ENCODE peak calls at places on chromosome 21, in eight cellular contexts. One of them, this sample, is unnamed.

GRCh38 chr21:29721242-29721641 is 218.6 kb downstream of the GRIK1 start:
- DNase-seq in omental fat pad: no peak
- DNase-seq in Caco-2: no peak
- DNase-seq in GM10248: no peak
- DNase-seq in cardiac muscle cell: no peak
- DNase-seq in left ventricle myocardium inferior: no peak
- DNase-seq in kidney epithelial cell: no peak
- DNase-seq in fibroblast of the aortic adventitia: no peak
- DNase-seq in this sample: no peak

GRCh38 chr21:15363921-15364320 is 299.1 kb upstream of the NRIP1 start:
- DNase-seq in Caco-2: no peak
- DNase-seq in omental fat pad: no peak
- DNase-seq in cardiac muscle cell: no peak
- DNase-seq in kidney epithelial cell: no peak
- DNase-seq in fibroblast of the aortic adventitia: peak; percentile 35
- DNase-seq in GM10248: no peak
- DNase-seq in left ventricle myocardium inferior: no peak
- DNase-seq in this sample: no peak

GRCh38 chr21:46439906-46440305 is 18.8 kb upstream of the DIP2A start:
- DNase-seq in left ventricle myocardium inferior: no peak
- DNase-seq in fibroblast of the aortic adventitia: no peak
- DNase-seq in GM10248: no peak
- DNase-seq in omental fat pad: no peak
- DNase-seq in Caco-2: no peak
- DNase-seq in kidney epithelial cell: no peak
- DNase-seq in cardiac muscle cell: no peak
- DNase-seq in this sample: no peak

GRCh38 chr21:17780539-17780938 is 38.6 kb downstream of the C21orf91 start:
- DNase-seq in Caco-2: no peak
- DNase-seq in kidney epithelial cell: no peak
- DNase-seq in left ventricle myocardium inferior: no peak
- DNase-seq in fibroblast of the aortic adventitia: no peak
- DNase-seq in GM10248: peak; percentile 26
- DNase-seq in omental fat pad: no peak
- DNase-seq in cardiac muscle cell: no peak
- DNase-seq in this sample: no peak

GRCh38 chr21:46189213-46189958 is 5.1 kb upstream of the SPATC1L start:
- DNase-seq in Caco-2: no peak
- DNase-seq in omental fat pad: peak; percentile 5
- DNase-seq in cardiac muscle cell: no peak
- DNase-seq in kidney epithelial cell: peak; percentile 23
- DNase-seq in left ventricle myocardium inferior: no peak
- DNase-seq in GM10248: no peak
- DNase-seq in fibroblast of the aortic adventitia: peak; percentile 13
- DNase-seq in this sample: no peak

GRCh38 chr21:45469273-45470086 is 64.5 kb downstream of the COL18A1 start:
- DNase-seq in GM10248: no peak
- DNase-seq in kidney epithelial cell: no peak
- DNase-seq in Caco-2: peak; percentile 76
- DNase-seq in fibroblast of the aortic adventitia: no peak
- DNase-seq in omental fat pad: no peak
- DNase-seq in left ventricle myocardium inferior: peak; percentile 18
- DNase-seq in cardiac muscle cell: no peak
- DNase-seq in this sample: no peak

GRCh38 chr21:43190544-43191340 is 21.9 kb downstream of the CRYAA start:
- DNase-seq in fibroblast of the aortic adventitia: no peak
- DNase-seq in omental fat pad: no peak
- DNase-seq in cardiac muscle cell: no peak
- DNase-seq in kidney epithelial cell: no peak
- DNase-seq in left ventricle myocardium inferior: no peak
- DNase-seq in GM10248: no peak
- DNase-seq in Caco-2: no peak
- DNase-seq in this sample: no peak

GRCh38 chr21:45536301-45537081 is 5.7 kb downstream of the SLC19A1 start:
- DNase-seq in kidney epithelial cell: no peak
- DNase-seq in cardiac muscle cell: no peak
- DNase-seq in fibroblast of the aortic adventitia: no peak
- DNase-seq in Caco-2: no peak
- DNase-seq in left ventricle myocardium inferior: peak; percentile 12
- DNase-seq in omental fat pad: no peak
- DNase-seq in GM10248: no peak
- DNase-seq in this sample: no peak

GRCh38 chr21:44708866-44709425 is 2.4 kb downstream of the TSPEAR start:
- DNase-seq in Caco-2: no peak
- DNase-seq in fibroblast of the aortic adventitia: no peak
- DNase-seq in cardiac muscle cell: no peak
- DNase-seq in kidney epithelial cell: no peak
- DNase-seq in GM10248: no peak
- DNase-seq in left ventricle myocardium inferior: no peak
- DNase-seq in omental fat pad: peak; percentile 16
- DNase-seq in this sample: no peak

GRCh38 chr21:38956791-38957571 is 151.3 kb downstream of the ETS2 start:
- DNase-seq in left ventricle myocardium inferior: no peak
- DNase-seq in cardiac muscle cell: peak; percentile 86
- DNase-seq in omental fat pad: no peak
- DNase-seq in GM10248: no peak
- DNase-seq in Caco-2: peak; percentile 44
- DNase-seq in fibroblast of the aortic adventitia: no peak
- DNase-seq in kidney epithelial cell: no peak
- DNase-seq in this sample: no peak

GRCh38 chr21:43984905-43985689 is 27.0 kb upstream of the TRAPPC10 start:
- DNase-seq in left ventricle myocardium inferior: no peak
- DNase-seq in GM10248: no peak
- DNase-seq in fibroblast of the aortic adventitia: no peak
- DNase-seq in kidney epithelial cell: no peak
- DNase-seq in omental fat pad: no peak
- DNase-seq in Caco-2: no peak
- DNase-seq in cardiac muscle cell: no peak
- DNase-seq in this sample: no peak

GRCh38 chr21:39127506-39127905 is 55.7 kb downstream of the PSMG1 start:
- DNase-seq in fibroblast of the aortic adventitia: no peak
- DNase-seq in left ventricle myocardium inferior: no peak
- DNase-seq in kidney epithelial cell: no peak
- DNase-seq in cardiac muscle cell: no peak
- DNase-seq in omental fat pad: no peak
- DNase-seq in Caco-2: peak; percentile 43
- DNase-seq in GM10248: no peak
- DNase-seq in this sample: no peak

GRCh38 chr21:43810505-43811261 is 21.3 kb downstream of the RRP1 start:
- DNase-seq in omental fat pad: peak; percentile 92
- DNase-seq in fibroblast of the aortic adventitia: peak; percentile 62
- DNase-seq in Caco-2: peak; percentile 96
- DNase-seq in cardiac muscle cell: peak; percentile 83
- DNase-seq in left ventricle myocardium inferior: peak; percentile 87
- DNase-seq in kidney epithelial cell: no peak
- DNase-seq in GM10248: peak; percentile 95
- DNase-seq in this sample: no peak

GRCh38 chr21:43585924-43586411 is 73.3 kb downstream of the HSF2BP start:
- DNase-seq in kidney epithelial cell: peak; percentile 100
- DNase-seq in left ventricle myocardium inferior: no peak
- DNase-seq in fibroblast of the aortic adventitia: peak; percentile 100
- DNase-seq in GM10248: no peak
- DNase-seq in cardiac muscle cell: peak; percentile 35
- DNase-seq in omental fat pad: no peak
- DNase-seq in Caco-2: peak; percentile 79
- DNase-seq in this sample: peak; percentile 95

GRCh38 chr21:26185446-26185845 is 14.9 kb upstream of the APP start:
- DNase-seq in left ventricle myocardium inferior: no peak
- DNase-seq in Caco-2: no peak
- DNase-seq in kidney epithelial cell: no peak
- DNase-seq in GM10248: no peak
- DNase-seq in omental fat pad: no peak
- DNase-seq in cardiac muscle cell: no peak
- DNase-seq in fibroblast of the aortic adventitia: no peak
- DNase-seq in this sample: no peak
- TF ChIP-seq CTCF in left ventricle myocardium inferior: no peak
- TF ChIP-seq CTCF in Caco-2: no peak
- TF ChIP-seq CTCF in kidney epithelial cell: no peak
- TF ChIP-seq CTCF in GM10248: no peak
- TF ChIP-seq CTCF in omental fat pad: no peak
- TF ChIP-seq CTCF in cardiac muscle cell: no peak
- TF ChIP-seq CTCF in fibroblast of the aortic adventitia: no peak
- TF ChIP-seq CTCF in this sample: no peak

DNA sequence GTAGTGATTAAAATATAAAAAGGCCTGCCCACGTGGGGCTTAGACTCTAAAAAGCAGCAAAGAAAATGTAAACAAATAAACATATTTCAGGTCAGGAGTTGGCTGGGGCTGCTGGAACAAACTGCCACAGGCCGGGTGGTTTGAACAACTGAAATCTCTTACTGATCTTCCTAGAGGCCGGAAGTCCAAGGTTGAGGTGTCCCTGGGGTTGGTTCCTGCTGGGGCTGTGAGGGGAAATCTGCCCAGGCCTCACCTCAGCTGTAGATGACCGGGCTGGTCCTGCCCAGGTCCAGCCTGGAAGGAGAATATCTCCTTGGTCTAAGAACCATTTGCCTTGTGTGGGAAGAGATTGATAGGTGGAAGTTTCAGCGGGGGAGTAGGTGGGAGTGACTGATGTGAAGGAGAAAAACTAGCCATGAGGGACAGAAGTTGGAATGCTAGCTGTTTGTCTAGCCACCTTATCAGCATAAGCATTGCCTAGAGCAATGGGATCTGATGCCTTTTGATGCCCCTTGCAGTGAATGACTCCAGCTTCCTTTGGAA is 221.1 kb downstream of the DYRK1A start:
- DNase-seq in left ventricle myocardium inferior: no peak
- DNase-seq in fibroblast of the aortic adventitia: no peak
- DNase-seq in cardiac muscle cell: no peak
- DNase-seq in kidney epithelial cell: no peak
- DNase-seq in Caco-2: peak; percentile 13
- DNase-seq in omental fat pad: no peak
- DNase-seq in GM10248: no peak
- DNase-seq in this sample: no peak
- TF ChIP-seq CTCF in left ventricle myocardium inferior: no peak
- TF ChIP-seq CTCF in fibroblast of the aortic adventitia: no peak
- TF ChIP-seq CTCF in cardiac muscle cell: no peak
- TF ChIP-seq CTCF in kidney epithelial cell: no peak
- TF ChIP-seq CTCF in Caco-2: no peak
- TF ChIP-seq CTCF in omental fat pad: no peak
- TF ChIP-seq CTCF in GM10248: no peak
- TF ChIP-seq CTCF in this sample: no peak

GRCh38 chr21:33572350-33572749 is 16.1 kb downstream of the DONSON start:
- DNase-seq in kidney epithelial cell: no peak
- DNase-seq in fibroblast of the aortic adventitia: no peak
- DNase-seq in left ventricle myocardium inferior: no peak
- DNase-seq in omental fat pad: no peak
- DNase-seq in cardiac muscle cell: no peak
- DNase-seq in Caco-2: no peak
- DNase-seq in GM10248: no peak
- DNase-seq in this sample: no peak

GRCh38 chr21:33566514-33566913 is 22.0 kb downstream of the DONSON start:
- DNase-seq in GM10248: no peak
- DNase-seq in cardiac muscle cell: no peak
- DNase-seq in kidney epithelial cell: no peak
- DNase-seq in fibroblast of the aortic adventitia: no peak
- DNase-seq in Caco-2: no peak
- DNase-seq in left ventricle myocardium inferior: no peak
- DNase-seq in omental fat pad: no peak
- DNase-seq in this sample: no peak

GRCh38 chr21:33567914-33568313 is 20.6 kb downstream of the DONSON start:
- DNase-seq in omental fat pad: no peak
- DNase-seq in GM10248: no peak
- DNase-seq in left ventricle myocardium inferior: no peak
- DNase-seq in cardiac muscle cell: no peak
- DNase-seq in kidney epithelial cell: no peak
- DNase-seq in Caco-2: no peak
- DNase-seq in fibroblast of the aortic adventitia: no peak
- DNase-seq in this sample: no peak

GRCh38 chr21:33569986-33570385 is 18.5 kb downstream of the DONSON start:
- DNase-seq in left ventricle myocardium inferior: no peak
- DNase-seq in Caco-2: no peak
- DNase-seq in omental fat pad: no peak
- DNase-seq in cardiac muscle cell: no peak
- DNase-seq in kidney epithelial cell: no peak
- DNase-seq in GM10248: no peak
- DNase-seq in fibroblast of the aortic adventitia: no peak
- DNase-seq in this sample: no peak
- TF ChIP-seq CTCF in left ventricle myocardium inferior: no peak
- TF ChIP-seq CTCF in Caco-2: no peak
- TF ChIP-seq CTCF in omental fat pad: no peak
- TF ChIP-seq CTCF in cardiac muscle cell: no peak
- TF ChIP-seq CTCF in kidney epithelial cell: no peak
- TF ChIP-seq CTCF in GM10248: no peak
- TF ChIP-seq CTCF in fibroblast of the aortic adventitia: no peak
- TF ChIP-seq CTCF in this sample: no peak

GRCh38 chr21:24369278-24369677 is 1238.0 kb downstream of the MRPL39 start:
- DNase-seq in cardiac muscle cell: no peak
- DNase-seq in Caco-2: no peak
- DNase-seq in left ventricle myocardium inferior: no peak
- DNase-seq in GM10248: no peak
- DNase-seq in omental fat pad: no peak
- DNase-seq in kidney epithelial cell: no peak
- DNase-seq in fibroblast of the aortic adventitia: no peak
- DNase-seq in this sample: no peak

GRCh38 chr21:24369751-24370150 is 1237.5 kb downstream of the MRPL39 start:
- DNase-seq in Caco-2: no peak
- DNase-seq in omental fat pad: no peak
- DNase-seq in cardiac muscle cell: no peak
- DNase-seq in kidney epithelial cell: no peak
- DNase-seq in left ventricle myocardium inferior: no peak
- DNase-seq in GM10248: no peak
- DNase-seq in fibroblast of the aortic adventitia: no peak
- DNase-seq in this sample: no peak

GRCh38 chr21:24375201-24375600 is 1232.1 kb downstream of the MRPL39 start:
- DNase-seq in left ventricle myocardium inferior: no peak
- DNase-seq in fibroblast of the aortic adventitia: no peak
- DNase-seq in GM10248: no peak
- DNase-seq in omental fat pad: no peak
- DNase-seq in cardiac muscle cell: no peak
- DNase-seq in kidney epithelial cell: no peak
- DNase-seq in Caco-2: no peak
- DNase-seq in this sample: no peak
- TF ChIP-seq CTCF in left ventricle myocardium inferior: no peak
- TF ChIP-seq CTCF in fibroblast of the aortic adventitia: no peak
- TF ChIP-seq CTCF in GM10248: no peak
- TF ChIP-seq CTCF in omental fat pad: no peak
- TF ChIP-seq CTCF in cardiac muscle cell: no peak
- TF ChIP-seq CTCF in kidney epithelial cell: no peak
- TF ChIP-seq CTCF in Caco-2: no peak
- TF ChIP-seq CTCF in this sample: no peak

DNA sequence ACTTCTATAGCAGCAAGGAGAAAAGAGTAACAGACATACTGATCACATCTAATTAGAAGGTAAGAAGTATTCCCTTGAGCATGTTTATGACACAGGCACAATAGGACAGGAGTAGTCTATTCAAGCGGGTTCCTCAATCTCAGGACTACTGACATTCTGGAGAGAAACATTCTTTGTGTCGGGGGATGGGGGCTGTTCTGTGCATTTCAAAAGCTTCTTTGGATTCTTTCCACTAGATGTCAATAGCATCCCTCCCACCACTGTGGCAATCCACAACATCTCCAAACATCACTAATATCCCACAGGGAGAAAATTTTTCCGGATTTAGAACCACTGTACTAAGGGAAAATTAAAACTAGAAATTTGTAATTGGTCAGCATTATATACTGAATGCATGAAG is 56.9 kb downstream of the ADAMTS5 start:
- DNase-seq in fibroblast of the aortic adventitia: no peak
- DNase-seq in cardiac muscle cell: peak; percentile 81
- DNase-seq in left ventricle myocardium inferior: no peak
- DNase-seq in kidney epithelial cell: no peak
- DNase-seq in GM10248: no peak
- DNase-seq in omental fat pad: no peak
- DNase-seq in Caco-2: peak; percentile 53
- DNase-seq in this sample: no peak
- TF ChIP-seq CTCF in fibroblast of the aortic adventitia: no peak
- TF ChIP-seq CTCF in cardiac muscle cell: peak; percentile 9
- TF ChIP-seq CTCF in left ventricle myocardium inferior: peak; percentile 29
- TF ChIP-seq CTCF in kidney epithelial cell: peak; percentile 30
- TF ChIP-seq CTCF in GM10248: no peak
- TF ChIP-seq CTCF in omental fat pad: no peak
- TF ChIP-seq CTCF in Caco-2: peak; percentile 24
- TF ChIP-seq CTCF in this sample: no peak

This sample was measured in AG09319.